ENCODE peak calls at places on chromosomes 5 and 9, in five cellular contexts. N is T-helper 2 cell; Y is stimulated activated CD4-positive, alpha-beta T cell treated with anti-CD3 and anti-CD28 coated beads, TNF-alpha, amount 100 ng/mL, for 4 hours; A is A172; T is WTC11. V is an unnamed sample.

GRCh38 chr9:129012893-129013448 is 15.2 kb downstream of the SH3GLB2 start:
- DNase-seq in N (no peak), Y (no peak), A (no peak), T (no peak), V (no peak)

GRCh38 chr9:129995409-129996160 is 47.4 kb downstream of the FNBP1 start:
- DNase-seq in N (no peak), Y (no peak), A (peak), T (no peak), V (peak)

GRCh38 chr9:27198175-27198574 is 89.2 kb downstream of the TEK start:
- DNase-seq in N (no peak), Y (no peak), A (no peak), T (peak), V (no peak)

GRCh38 chr9:70466976-70467551 is 52.6 kb upstream of the KLF9 start:
- DNase-seq in N (no peak), Y (peak), A (peak), T (no peak), V (no peak)

GRCh38 chr9:133529457-133529856 is 4.7 kb upstream of the MYMK start:
- DNase-seq in N (no peak), Y (no peak), A (no peak), T (no peak), V (no peak)

GRCh38 chr5:35319231-35320002 is 89.1 kb upstream of the PRLR start:
- DNase-seq in N (no peak), Y (no peak), A (peak), T (no peak), V (no peak)

GRCh38 chr5:36739751-36740221 is 133.4 kb downstream of the SLC1A3 start:
- DNase-seq in N (peak), Y (peak), A (peak), T (peak), V (peak)

GRCh38 chr5:72653586-72653985 is 146.4 kb upstream of the ZNF366 start:
- DNase-seq in N (no peak), Y (no peak), A (no peak), T (no peak), V (no peak)

GRCh38 chr9:77163889-77164288 is 13.4 kb upstream of the VPS13A start:
- DNase-seq in N (no peak), Y (no peak), A (no peak), T (no peak), V (no peak)

GRCh38 chr5:122077451-122078115 is 476 bp downstream of the LOX start:
- DNase-seq in N (no peak), Y (no peak), A (peak), T (peak), V (no peak)

GRCh38 chr5:125409101-125409495 is 662.7 kb upstream of the ZNF608 start:
- DNase-seq in N (no peak), Y (no peak), A (no peak), T (no peak), V (no peak)

GRCh38 chr9:136762221-136762691 is 2.1 kb downstream of the LCN15 start:
- DNase-seq in N (no peak), Y (no peak), A (no peak), T (peak), V (no peak)

GRCh38 chr5:103394676-103395075 is 136.1 kb downstream of the MACIR start:
- DNase-seq in N (no peak), Y (no peak), A (no peak), T (no peak), V (no peak)

GRCh38 chr5:9927521-9927997 is 297.4 kb upstream of the TAS2R1 start:
- DNase-seq in N (no peak), Y (no peak), A (peak), T (no peak), V (no peak)

GRCh38 chr9:88989961-88990570 is 1.2 kb upstream of the S1PR3 start:
- DNase-seq in N (no peak), Y (no peak), A (no peak), T (peak), V (no peak)

GRCh38 chr9:87878930-87879603 is 3.6 kb upstream of the SPATA31E1 start:
- DNase-seq in N (no peak), Y (no peak), A (peak), T (no peak), V (no peak)

GRCh38 chr5:142283304-142283703 is 41.5 kb downstream of the SPRY4 start:
- DNase-seq in N (no peak), Y (no peak), A (no peak), T (no peak), V (no peak)

GRCh38 chr9:22454021-22454420 is 7.4 kb downstream of the DMRTA1 start:
- DNase-seq in N (no peak), Y (no peak), A (no peak), T (no peak), V (no peak)

GRCh38 chr5:160083012-160083436 is 36.2 kb downstream of the PWWP2A start:
- DNase-seq in N (no peak), Y (no peak), A (peak), T (no peak), V (peak)

GRCh38 chr5:8458038-8458383 is 589.1 kb downstream of the MTRR start:
- DNase-seq in N (no peak), Y (no peak), A (no peak), T (peak), V (no peak)

GRCh38 chr9:111527347-111527746 is 2.4 kb downstream of the ZNF483 start:
- DNase-seq in N (no peak), Y (no peak), A (no peak), T (no peak), V (no peak)

GRCh38 chr5:125634242-125634835 is 788.9 kb upstream of the GRAMD2B start:
- DNase-seq in N (no peak), Y (no peak), A (no peak), T (no peak), V (no peak)

GRCh38 chr9:84711398-84711777 is 41.9 kb downstream of the NTRK2 start:
- DNase-seq in N (no peak), Y (no peak), A (no peak), T (no peak), V (no peak)

GRCh38 chr5:51882647-51883046 is 499.4 kb downstream of the ISL1 start:
- DNase-seq in N (no peak), Y (no peak), A (no peak), T (peak), V (no peak)

GRCh38 chr5:92687793-92688467 is 893.1 kb downstream of the NR2F1-AS1 start:
- DNase-seq in N (no peak), Y (no peak), A (peak), T (no peak), V (no peak)

GRCh38 chr9:93062364-93062763 is 3.9 kb downstream of the SUSD3 start:
- DNase-seq in N (no peak), Y (no peak), A (no peak), T (no peak), V (no peak)

GRCh38 chr5:101675510-101675909 is 620.6 kb downstream of the SLCO4C1 start:
- DNase-seq in N (no peak), Y (no peak), A (no peak), T (no peak), V (no peak)

GRCh38 chr5:153777681-153778080 is 261.0 kb downstream of the FAM114A2 start:
- DNase-seq in N (no peak), Y (no peak), A (no peak), T (no peak), V (no peak)

GRCh38 chr9:91119679-91120078 is 242.0 kb downstream of the AUH start:
- DNase-seq in N (no peak), Y (no peak), A (no peak), T (no peak), V (no peak)

GRCh38 chr9:73583590-73583989 is 431.9 kb downstream of the ANXA1 start:
- DNase-seq in N (no peak), Y (no peak), A (no peak), T (no peak), V (no peak)

GRCh38 chr5:168696611-168697010 is 117.4 kb upstream of the PANK3 start:
- DNase-seq in N (no peak), Y (no peak), A (no peak), T (no peak), V (no peak)

GRCh38 chr5:171579162-171579561 is 159.7 kb downstream of the FGF18 start:
- DNase-seq in N (no peak), Y (no peak), A (no peak), T (no peak), V (no peak)

GRCh38 chr5:180253036-180253824 is 38.7 kb downstream of the MAPK9 start:
- DNase-seq in N (no peak), Y (no peak), A (no peak), T (no peak), V (no peak)